ENCODE peak calls at places on chromosomes 1 and 21, in four cellular contexts. One of them, this sample, is unnamed.

GRCh38 chr1:43069481-43070050 is 102.5 kb downstream of the EBNA1BP2 start:
- DNase-seq in GM12878: no peak
- DNase-seq in K562: no peak
- DNase-seq in HepG2: peak
- DNase-seq in this sample: no peak

GRCh38 chr1:115650961-115651360 is 9.2 kb downstream of the VANGL1 start:
- DNase-seq in GM12878: no peak
- DNase-seq in HepG2: no peak
- DNase-seq in K562: peak
- DNase-seq in this sample: no peak

GRCh38 chr1:152495066-152495675 is 15.4 kb upstream of the LCE5A start:
- DNase-seq in K562: peak
- DNase-seq in HepG2: peak
- DNase-seq in GM12878: no peak
- DNase-seq in this sample: peak

GRCh38 chr1:1067284-1068076 is 6.6 kb downstream of the RNF223 start:
- DNase-seq in GM12878: no peak
- DNase-seq in HepG2: no peak
- DNase-seq in K562: no peak
- DNase-seq in this sample: no peak

GRCh38 chr1:20271498-20272400 is 18.9 kb upstream of the VWA5B1 start:
- DNase-seq in HepG2: no peak
- DNase-seq in K562: no peak
- DNase-seq in GM12878: no peak
- DNase-seq in this sample: peak

GRCh38 chr1:44842763-44843655 is at the start of gene PTCH2:
- DNase-seq in HepG2: peak
- DNase-seq in GM12878: no peak
- DNase-seq in K562: peak
- DNase-seq in this sample: peak

GRCh38 chr1:171743014-171743870 is 1.4 kb upstream of the VAMP4 start:
- DNase-seq in K562: no peak
- DNase-seq in HepG2: no peak
- DNase-seq in GM12878: no peak
- DNase-seq in this sample: no peak

GRCh38 chr1:109396513-109396839 is 1.2 kb downstream of the SORT1 start:
- DNase-seq in GM12878: no peak
- DNase-seq in K562: no peak
- DNase-seq in HepG2: no peak
- DNase-seq in this sample: no peak

GRCh38 chr1:58065520-58065919 is 481.0 kb downstream of the OMA1 start:
- DNase-seq in K562: no peak
- DNase-seq in HepG2: peak
- DNase-seq in GM12878: no peak
- DNase-seq in this sample: peak

GRCh38 chr21:45975017-45975595 is 6.5 kb upstream of the COL6A1 start:
- DNase-seq in HepG2: no peak
- DNase-seq in K562: no peak
- DNase-seq in GM12878: no peak
- DNase-seq in this sample: no peak

GRCh38 chr1:23809751-23810171 is 9.2 kb upstream of the GALE start:
- DNase-seq in GM12878: peak
- DNase-seq in HepG2: peak
- DNase-seq in K562: peak
- DNase-seq in this sample: peak

GRCh38 chr1:97379387-97380075 is 541.3 kb downstream of the DPYD start:
- DNase-seq in HepG2: no peak
- DNase-seq in GM12878: no peak
- DNase-seq in K562: no peak
- DNase-seq in this sample: no peak

GRCh38 chr1:232868793-232869491 is 63.7 kb downstream of the MAP10 start:
- DNase-seq in GM12878: no peak
- DNase-seq in K562: no peak
- DNase-seq in HepG2: no peak
- DNase-seq in this sample: peak

GRCh38 chr1:209086486-209087192 is 496.9 kb upstream of the CAMK1G start:
- DNase-seq in K562: no peak
- DNase-seq in HepG2: no peak
- DNase-seq in GM12878: peak
- DNase-seq in this sample: no peak

GRCh38 chr1:53949023-53949611 is 3.0 kb downstream of the LRRC42 start:
- DNase-seq in HepG2: peak
- DNase-seq in GM12878: no peak
- DNase-seq in K562: peak
- DNase-seq in this sample: peak

GRCh38 chr1:59427155-59427554 is 130.3 kb downstream of the FGGY start:
- DNase-seq in HepG2: no peak
- DNase-seq in K562: peak
- DNase-seq in GM12878: no peak
- DNase-seq in this sample: no peak

GRCh38 chr21:32298148-32298559 is 501 bp upstream of the MRAP start:
- DNase-seq in K562: no peak
- DNase-seq in GM12878: no peak
- DNase-seq in HepG2: no peak
- DNase-seq in this sample: no peak

DNA sequence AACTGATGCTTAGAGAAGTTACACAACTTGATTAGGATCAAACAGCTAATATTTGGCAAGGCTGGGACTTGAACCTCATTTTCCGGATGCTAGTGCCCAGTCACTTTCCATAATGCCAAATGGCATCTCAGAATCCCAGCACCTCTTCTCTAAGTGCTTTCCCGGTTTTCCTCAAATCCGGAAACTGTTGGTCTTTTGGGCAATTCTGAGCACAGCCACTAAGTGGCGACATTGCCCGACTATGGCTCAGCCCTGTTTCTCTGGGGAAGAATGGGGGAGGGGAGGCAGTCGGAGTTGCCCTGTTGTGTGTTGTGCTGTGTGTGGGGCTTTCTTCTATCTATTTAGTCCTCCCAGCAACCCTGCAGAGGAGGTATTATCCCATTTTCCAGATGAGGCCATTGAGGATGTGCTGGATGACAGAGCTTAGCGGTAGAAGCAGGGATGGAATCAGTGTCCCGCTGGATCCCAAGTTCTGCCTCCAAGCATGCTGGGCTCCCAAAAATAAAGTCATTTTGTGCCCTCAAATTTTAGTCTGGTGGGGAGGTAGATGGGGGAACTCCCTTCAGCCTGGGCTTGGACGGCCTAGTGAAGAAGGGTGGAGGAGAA is 175.0 kb downstream of the FCRL5 start:
- DNase-seq in GM12878: no peak
- DNase-seq in HepG2: peak
- DNase-seq in K562: peak
- DNase-seq in this sample: peak
- TF ChIP-seq MXI1 in GM12878: no peak
- TF ChIP-seq MXI1 in HepG2: no peak
- TF ChIP-seq MXI1 in K562: no peak
- TF ChIP-seq MXI1 in this sample: no peak

DNA sequence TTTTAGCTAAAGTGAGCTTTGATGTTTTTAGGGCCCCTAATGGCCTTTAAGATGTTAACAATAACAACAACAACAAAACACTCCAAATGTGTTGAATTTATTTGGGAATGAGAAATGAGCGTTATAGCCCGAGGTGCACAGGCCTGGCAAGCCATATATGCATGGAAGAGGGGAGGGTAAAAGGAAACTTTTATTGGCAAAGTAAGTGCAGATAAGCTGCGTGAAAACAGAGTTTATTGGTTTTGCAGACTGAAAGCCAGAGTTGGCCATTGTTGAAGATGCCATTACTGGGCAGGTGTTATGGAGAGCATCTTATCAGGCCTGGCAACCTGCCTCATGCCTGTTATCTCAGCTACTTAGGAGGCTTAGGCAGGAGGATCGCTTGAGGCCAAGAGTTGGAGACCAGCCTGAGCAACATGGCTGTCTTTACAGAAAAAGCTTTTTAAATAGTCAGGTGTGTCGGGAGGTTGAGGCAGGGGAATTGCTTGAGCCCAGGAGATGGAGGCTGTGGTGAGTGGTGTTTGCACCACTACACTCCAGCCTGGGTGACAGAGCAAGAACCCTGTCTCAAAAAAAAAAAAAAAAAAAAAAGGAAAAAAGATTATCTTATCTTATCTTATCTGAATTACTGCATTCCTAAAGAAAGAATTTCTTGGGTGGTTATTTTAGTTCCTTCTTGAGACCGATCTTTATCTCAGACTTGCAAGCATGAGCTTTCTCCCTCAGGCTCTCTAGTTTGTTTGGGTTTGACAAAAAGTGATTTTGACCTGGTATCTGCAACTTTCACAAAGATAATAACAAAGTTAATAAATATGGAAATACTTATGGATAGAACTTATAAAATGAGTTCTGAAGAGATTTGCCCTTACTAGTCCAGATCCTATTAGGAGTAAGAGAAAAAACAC is 1.7 kb downstream of the PATJ start:
- DNase-seq in GM12878: no peak
- DNase-seq in K562: no peak
- DNase-seq in HepG2: no peak
- DNase-seq in this sample: no peak
- H3K27ac ChIP-seq in GM12878: no peak
- H3K27ac ChIP-seq in K562: no peak
- H3K27ac ChIP-seq in HepG2: no peak
- H3K27ac ChIP-seq in this sample: no peak

GRCh38 chr1:220300442-220301121 is 28.3 kb upstream of the RAB3GAP2 start:
- DNase-seq in GM12878: no peak
- DNase-seq in K562: peak
- DNase-seq in HepG2: peak
- DNase-seq in this sample: peak

GRCh38 chr1:220307528-220308100 is 35.4 kb upstream of the RAB3GAP2 start:
- DNase-seq in HepG2: no peak
- DNase-seq in GM12878: no peak
- DNase-seq in K562: no peak
- DNase-seq in this sample: no peak

GRCh38 chr1:220301630-220302029 is 29.4 kb upstream of the RAB3GAP2 start:
- DNase-seq in HepG2: no peak
- DNase-seq in GM12878: no peak
- DNase-seq in K562: no peak
- DNase-seq in this sample: no peak

DNA sequence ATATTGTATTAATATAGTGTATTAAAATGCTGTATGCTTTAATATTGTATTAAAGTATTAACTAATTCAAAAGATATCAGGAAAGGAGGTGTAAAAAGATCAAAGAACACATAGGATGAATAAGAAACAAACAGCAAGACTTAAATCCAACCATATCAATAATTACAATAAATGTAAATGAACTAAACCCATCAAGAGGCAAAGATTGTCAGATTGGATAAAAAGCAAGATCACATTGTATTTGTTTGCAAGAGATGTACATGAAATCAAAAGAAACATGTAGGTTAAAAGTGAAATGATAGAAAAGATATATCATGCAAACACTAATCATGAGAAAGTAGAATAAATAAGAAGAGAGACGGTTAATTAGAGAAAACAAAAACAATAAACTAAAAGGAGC is 34.1 kb upstream of the RAB3GAP2 start:
- DNase-seq in K562: no peak
- DNase-seq in HepG2: no peak
- DNase-seq in GM12878: no peak
- DNase-seq in this sample: no peak
- TF ChIP-seq NFIC in K562: no peak
- TF ChIP-seq NFIC in HepG2: no peak
- TF ChIP-seq NFIC in GM12878: no peak
- TF ChIP-seq NFIC in this sample: no peak

GRCh38 chr1:162397039-162397448 is 14.9 kb downstream of the SH2D1B start:
- DNase-seq in GM12878: no peak
- DNase-seq in HepG2: no peak
- DNase-seq in K562: peak
- DNase-seq in this sample: no peak
- TF ChIP-seq MXI1 in GM12878: no peak
- TF ChIP-seq MXI1 in HepG2: no peak
- TF ChIP-seq MXI1 in K562: no peak
- TF ChIP-seq MXI1 in this sample: no peak

DNA sequence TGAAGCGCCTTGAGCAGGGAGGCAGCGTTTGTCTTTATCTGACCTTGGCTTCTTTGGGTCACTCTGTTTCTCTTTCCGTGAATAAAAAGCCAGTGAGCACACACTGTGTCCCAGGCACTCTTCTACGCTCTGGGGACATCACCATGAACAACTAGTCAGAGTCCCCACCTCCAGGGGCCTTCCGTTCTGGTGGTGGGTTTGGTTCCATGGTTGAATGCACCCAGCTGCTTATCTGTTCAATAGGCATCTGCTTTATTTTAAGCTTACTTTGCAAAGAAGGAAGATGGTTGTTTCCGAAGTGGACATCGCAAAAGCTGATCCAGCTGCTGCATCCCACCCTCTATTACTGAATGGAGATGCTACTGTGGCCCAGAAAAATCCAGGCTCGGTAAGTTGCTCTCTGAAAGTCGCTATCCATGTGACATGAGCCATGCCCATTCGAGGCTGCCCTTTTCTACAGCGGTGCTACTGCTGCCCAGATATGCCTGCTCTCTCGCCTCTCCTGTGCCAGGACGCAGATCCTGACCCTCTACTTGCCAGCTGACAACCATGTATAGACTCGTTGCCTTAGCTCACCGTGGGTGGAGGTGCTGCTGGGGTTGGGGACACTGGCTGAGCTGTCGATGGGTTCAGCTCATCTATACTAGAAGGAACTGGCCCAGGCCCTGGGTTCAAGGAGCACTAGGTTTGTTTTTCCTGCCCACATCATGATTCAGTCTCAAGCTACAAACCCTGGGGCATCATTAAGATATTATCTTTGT is 5.9 kb downstream of the MX1 start:
- DNase-seq in HepG2: no peak
- DNase-seq in GM12878: peak
- DNase-seq in K562: no peak
- DNase-seq in this sample: peak
- H3K27ac ChIP-seq in HepG2: no peak
- H3K27ac ChIP-seq in GM12878: peak
- H3K27ac ChIP-seq in K562: no peak
- H3K27ac ChIP-seq in this sample: no peak

GRCh38 chr1:234647758-234648157 is 37.8 kb upstream of the IRF2BP2 start:
- DNase-seq in HepG2: no peak
- DNase-seq in K562: no peak
- DNase-seq in GM12878: no peak
- DNase-seq in this sample: no peak

GRCh38 chr1:234649432-234650081 is 39.6 kb upstream of the IRF2BP2 start:
- DNase-seq in K562: no peak
- DNase-seq in HepG2: no peak
- DNase-seq in GM12878: no peak
- DNase-seq in this sample: no peak

GRCh38 chr1:234645474-234645953 is 35.5 kb upstream of the IRF2BP2 start:
- DNase-seq in GM12878: no peak
- DNase-seq in K562: no peak
- DNase-seq in HepG2: no peak
- DNase-seq in this sample: no peak

GRCh38 chr1:234645964-234646363 is 36.0 kb upstream of the IRF2BP2 start:
- DNase-seq in K562: no peak
- DNase-seq in GM12878: no peak
- DNase-seq in HepG2: no peak
- DNase-seq in this sample: no peak

DNA sequence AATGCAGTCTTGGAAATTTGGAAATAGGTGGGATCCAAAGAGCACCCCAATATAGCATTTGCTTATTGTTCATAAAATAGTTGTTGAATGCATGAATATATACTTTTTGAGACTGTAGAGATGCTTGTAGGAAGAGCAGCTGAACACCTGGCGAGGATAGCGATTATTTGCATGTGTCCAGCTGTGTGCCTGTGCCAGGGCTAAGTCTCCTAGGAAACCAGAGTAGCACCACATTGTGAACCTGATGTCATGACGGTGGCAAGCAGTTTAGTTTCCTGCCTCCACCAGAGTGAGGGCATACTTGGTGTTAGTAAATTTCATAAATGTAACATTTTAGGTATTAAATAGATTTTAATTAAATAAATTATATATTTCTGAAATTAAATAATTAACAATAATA is 37.3 kb upstream of the IRF2BP2 start:
- DNase-seq in HepG2: no peak
- DNase-seq in K562: no peak
- DNase-seq in GM12878: no peak
- DNase-seq in this sample: no peak
- TF ChIP-seq NFIC in HepG2: no peak
- TF ChIP-seq NFIC in K562: no peak
- TF ChIP-seq NFIC in GM12878: no peak
- TF ChIP-seq NFIC in this sample: no peak

This sample was measured in SK-N-SH.